ENCODE peak calls at places on chromosomes 12 and 14, in six cellular contexts. One of them, this sample, is unnamed.
A peak's percentile ranks its signal among the peaks of the same experiment; 100 is the strongest.

GRCh38 chr12:15494329-15495046 is 172.2 kb downstream of the PTPRO start:
- DNase-seq in Caco-2: no peak
- DNase-seq in breast epithelium: no peak
- DNase-seq in A673: no peak
- DNase-seq in H1: no peak
- DNase-seq in uterus: no peak
- DNase-seq in this sample: no peak

GRCh38 chr12:6696690-6697583 is 3.7 kb downstream of the PIANP start:
- DNase-seq in Caco-2: no peak
- DNase-seq in breast epithelium: no peak
- DNase-seq in A673: no peak
- DNase-seq in H1: no peak
- DNase-seq in uterus: no peak
- DNase-seq in this sample: no peak

GRCh38 chr12:2347137-2347843 is 294.5 kb downstream of the CACNA1C start:
- DNase-seq in Caco-2: no peak
- DNase-seq in breast epithelium: no peak
- DNase-seq in A673: no peak
- DNase-seq in H1: no peak
- DNase-seq in uterus: no peak
- DNase-seq in this sample: no peak

GRCh38 chr12:57844725-57845477 is 1.6 kb downstream of the CTDSP2 start:
- DNase-seq in Caco-2: peak; percentile 56
- DNase-seq in breast epithelium: peak; percentile 65
- DNase-seq in A673: no peak
- DNase-seq in H1: no peak
- DNase-seq in uterus: peak; percentile 84
- DNase-seq in this sample: peak; percentile 64

GRCh38 chr12:65948320-65949008 is 124.2 kb downstream of the HMGA2 start:
- DNase-seq in Caco-2: no peak
- DNase-seq in breast epithelium: peak; percentile 76
- DNase-seq in A673: peak; percentile 93
- DNase-seq in H1: no peak
- DNase-seq in uterus: peak; percentile 72
- DNase-seq in this sample: no peak

GRCh38 chr12:126554599-126554998 is 1489.4 kb downstream of the AACS start:
- DNase-seq in Caco-2: no peak
- DNase-seq in breast epithelium: no peak
- DNase-seq in A673: no peak
- DNase-seq in H1: no peak
- DNase-seq in uterus: no peak
- DNase-seq in this sample: no peak

GRCh38 chr14:23538785-23539184 is 12.8 kb downstream of the ZFHX2 start:
- DNase-seq in Caco-2: no peak
- DNase-seq in breast epithelium: no peak
- DNase-seq in A673: peak; percentile 31
- DNase-seq in H1: peak; percentile 65
- DNase-seq in uterus: peak; percentile 30
- DNase-seq in this sample: no peak

GRCh38 chr12:112979281-112979680 is 962 bp downstream of the OAS2 start:
- DNase-seq in Caco-2: no peak
- DNase-seq in breast epithelium: no peak
- DNase-seq in A673: no peak
- DNase-seq in H1: no peak
- DNase-seq in uterus: no peak
- DNase-seq in this sample: no peak

GRCh38 chr12:45259732-45260480 is 44.0 kb downstream of the ANO6 start:
- DNase-seq in Caco-2: peak; percentile 90
- DNase-seq in breast epithelium: no peak
- DNase-seq in A673: peak; percentile 79
- DNase-seq in H1: no peak
- DNase-seq in uterus: no peak
- DNase-seq in this sample: no peak

GRCh38 chr12:1282670-1283361 is 291.8 kb downstream of the ERC1 start:
- DNase-seq in Caco-2: no peak
- DNase-seq in breast epithelium: no peak
- DNase-seq in A673: peak; percentile 80
- DNase-seq in H1: no peak
- DNase-seq in uterus: peak; percentile 63
- DNase-seq in this sample: no peak

GRCh38 chr12:111429760-111430417 is 24.2 kb downstream of the SH2B3 start:
- DNase-seq in Caco-2: no peak
- DNase-seq in breast epithelium: no peak
- DNase-seq in A673: peak; percentile 45
- DNase-seq in H1: no peak
- DNase-seq in uterus: no peak
- DNase-seq in this sample: no peak

GRCh38 chr12:104971276-104971675 is 13.2 kb upstream of the SLC41A2 start:
- DNase-seq in Caco-2: no peak
- DNase-seq in breast epithelium: no peak
- DNase-seq in A673: no peak
- DNase-seq in H1: no peak
- DNase-seq in uterus: no peak
- DNase-seq in this sample: no peak

GRCh38 chr12:402127-402456 is 648 bp downstream of the CCDC77 start:
- DNase-seq in Caco-2: no peak
- DNase-seq in breast epithelium: no peak
- DNase-seq in A673: peak; percentile 62
- DNase-seq in H1: no peak
- DNase-seq in uterus: no peak
- DNase-seq in this sample: peak; percentile 42

GRCh38 chr12:89800435-89800834 is 91.8 kb upstream of the ATP2B1 start:
- DNase-seq in Caco-2: no peak
- DNase-seq in breast epithelium: no peak
- DNase-seq in A673: no peak
- DNase-seq in H1: no peak
- DNase-seq in uterus: no peak
- DNase-seq in this sample: peak; percentile 47

GRCh38 chr12:5593056-5593455 is 161.1 kb downstream of the NTF3 start:
- DNase-seq in Caco-2: no peak
- DNase-seq in breast epithelium: no peak
- DNase-seq in A673: no peak
- DNase-seq in H1: no peak
- DNase-seq in uterus: no peak
- DNase-seq in this sample: no peak

GRCh38 chr14:31449136-31449535 is 8.2 kb downstream of the DTD2 start:
- DNase-seq in Caco-2: no peak
- DNase-seq in breast epithelium: no peak
- DNase-seq in A673: no peak
- DNase-seq in H1: no peak
- DNase-seq in uterus: no peak
- DNase-seq in this sample: no peak

GRCh38 chr14:77406718-77407117 is 16.6 kb downstream of the NOXRED1 start:
- DNase-seq in Caco-2: no peak
- DNase-seq in breast epithelium: no peak
- DNase-seq in A673: no peak
- DNase-seq in H1: no peak
- DNase-seq in uterus: no peak
- DNase-seq in this sample: peak; percentile 8

GRCh38 chr14:100981808-100982207 is 78.3 kb upstream of the RTL1 start:
- DNase-seq in Caco-2: no peak
- DNase-seq in breast epithelium: no peak
- DNase-seq in A673: no peak
- DNase-seq in H1: no peak
- DNase-seq in uterus: no peak
- DNase-seq in this sample: no peak

GRCh38 chr12:53481957-53482586 is 17.2 kb downstream of the MAP3K12 start:
- DNase-seq in Caco-2: peak; percentile 38
- DNase-seq in breast epithelium: no peak
- DNase-seq in A673: peak; percentile 60
- DNase-seq in H1: no peak
- DNase-seq in uterus: no peak
- DNase-seq in this sample: no peak

DNA sequence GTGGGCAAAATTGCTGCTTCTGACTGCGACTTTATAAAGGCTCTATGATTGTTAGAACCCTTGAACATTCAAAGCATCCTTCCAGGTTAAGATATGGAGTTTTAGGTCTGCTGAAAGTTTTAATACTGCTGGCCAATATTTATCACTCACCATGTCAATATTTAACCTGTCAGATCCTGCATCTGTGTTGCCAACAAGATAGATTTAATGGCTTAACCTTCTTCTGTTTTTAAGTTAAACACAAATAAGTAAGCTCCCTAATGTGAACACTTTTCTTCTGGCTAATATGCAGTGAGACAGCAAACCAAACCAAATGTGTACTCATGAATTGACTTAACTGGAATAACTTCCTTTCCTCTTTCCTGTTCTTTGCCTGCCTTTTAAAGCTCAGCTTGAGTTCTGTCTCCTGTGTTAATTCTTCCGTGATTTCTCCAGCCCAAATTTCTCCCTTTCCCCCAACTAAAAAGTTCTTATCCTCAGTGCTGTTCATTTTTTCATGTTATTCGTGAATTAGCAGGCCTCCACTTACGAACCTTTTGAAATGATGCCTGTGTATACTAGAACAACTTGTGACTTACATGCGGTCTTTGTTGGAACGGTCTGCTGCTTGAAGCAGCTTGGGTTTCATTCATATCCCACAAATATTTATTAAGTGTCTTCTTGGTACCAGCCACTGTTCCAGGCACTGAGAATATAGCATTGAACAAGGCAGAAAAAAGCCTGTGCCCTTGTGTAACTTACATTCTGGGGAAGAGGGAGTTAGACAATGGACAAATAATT is 9.1 kb downstream of the FBXW8 start:
- DNase-seq in Caco-2: no peak
- DNase-seq in breast epithelium: no peak
- DNase-seq in A673: peak; percentile 52
- DNase-seq in H1: no peak
- DNase-seq in uterus: no peak
- DNase-seq in this sample: no peak
- H3K4me1 ChIP-seq in Caco-2: peaks cover 54% of the 10 kb centered on the region
- H3K4me1 ChIP-seq in breast epithelium: peaks cover 7% of the 10 kb centered on the region
- H3K4me1 ChIP-seq in A673: peaks cover 45% of the 10 kb centered on the region
- H3K4me1 ChIP-seq in H1: no peaks in the 10 kb centered on the region
- H3K4me1 ChIP-seq in uterus: no peaks in the 10 kb centered on the region
- H3K4me1 ChIP-seq in this sample: peaks cover 11% of the 10 kb centered on the region

GRCh38 chr12:42385341-42385841 is 59.4 kb downstream of the PPHLN1 start:
- DNase-seq in Caco-2: no peak
- DNase-seq in breast epithelium: no peak
- DNase-seq in A673: no peak
- DNase-seq in H1: no peak
- DNase-seq in uterus: no peak
- DNase-seq in this sample: no peak

GRCh38 chr12:42380733-42381132 is 54.8 kb downstream of the PPHLN1 start:
- DNase-seq in Caco-2: no peak
- DNase-seq in breast epithelium: no peak
- DNase-seq in A673: no peak
- DNase-seq in H1: no peak
- DNase-seq in uterus: no peak
- DNase-seq in this sample: no peak

GRCh38 chr12:42386310-42386709 is 60.3 kb downstream of the PPHLN1 start:
- DNase-seq in Caco-2: no peak
- DNase-seq in breast epithelium: no peak
- DNase-seq in A673: no peak
- DNase-seq in H1: no peak
- DNase-seq in uterus: no peak
- DNase-seq in this sample: no peak

DNA sequence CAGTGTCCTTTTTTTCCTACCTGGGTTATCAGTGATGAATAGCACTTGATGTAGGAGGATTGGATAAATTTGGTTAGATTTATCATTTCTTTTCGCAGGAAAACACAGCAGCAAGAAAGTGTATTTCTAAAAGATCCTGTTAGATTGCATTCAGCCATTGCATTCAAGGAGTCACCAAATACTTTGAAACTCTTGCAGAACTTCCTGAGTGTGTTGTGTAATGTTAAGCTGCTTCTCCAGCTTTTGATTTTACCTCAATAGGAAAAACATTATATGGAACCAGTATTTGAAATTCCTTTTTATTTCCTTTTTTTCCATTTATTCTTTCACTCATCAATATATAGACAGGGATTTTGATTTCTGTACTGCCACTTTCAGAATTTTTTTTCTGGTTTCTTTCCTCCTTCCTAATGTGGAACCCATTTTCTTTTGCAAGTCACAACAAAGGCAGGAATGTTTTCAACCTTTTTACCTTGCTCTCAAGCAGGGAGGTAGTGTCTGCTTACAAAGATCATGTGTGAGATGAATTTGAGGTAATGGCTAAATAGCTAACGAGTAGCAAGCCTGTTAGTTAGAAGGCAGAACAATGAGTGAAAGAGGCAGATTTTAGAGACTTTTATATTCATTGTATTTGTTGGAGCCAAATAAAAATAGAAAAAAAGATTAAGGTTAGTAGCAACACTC is 56.2 kb downstream of the PPHLN1 start:
- DNase-seq in Caco-2: no peak
- DNase-seq in breast epithelium: no peak
- DNase-seq in A673: no peak
- DNase-seq in H1: no peak
- DNase-seq in uterus: no peak
- DNase-seq in this sample: no peak
- H3K9me3 ChIP-seq in Caco-2: no peaks in the 10 kb centered on the region
- H3K9me3 ChIP-seq in breast epithelium: no peaks in the 10 kb centered on the region
- H3K9me3 ChIP-seq in A673: no peaks in the 10 kb centered on the region
- H3K9me3 ChIP-seq in H1: no peaks in the 10 kb centered on the region
- H3K9me3 ChIP-seq in uterus: no peaks in the 10 kb centered on the region
- H3K9me3 ChIP-seq in this sample: no peaks in the 10 kb centered on the region

DNA sequence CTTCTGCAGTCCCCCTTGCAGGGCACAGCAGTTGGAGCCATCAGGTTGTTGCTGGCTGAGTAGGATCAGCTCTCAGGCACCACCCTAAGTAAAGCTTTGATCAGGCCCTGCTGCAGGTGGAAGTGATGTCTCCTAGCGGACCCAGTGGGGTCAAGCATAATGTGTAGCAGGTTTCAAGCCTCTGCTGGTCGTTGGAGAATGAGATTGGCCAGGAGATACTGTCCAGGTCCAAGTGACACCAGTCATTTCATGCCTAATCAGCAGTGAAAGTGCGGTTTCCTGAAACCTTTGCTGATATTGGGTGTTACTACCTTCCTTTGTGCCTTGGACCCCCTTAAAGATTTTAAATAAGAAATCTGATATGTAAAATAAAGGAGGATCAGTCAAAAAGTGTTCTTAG is 72.6 kb downstream of the SUSD6 start:
- DNase-seq in Caco-2: no peak
- DNase-seq in breast epithelium: no peak
- DNase-seq in A673: no peak
- DNase-seq in H1: no peak
- DNase-seq in uterus: no peak
- DNase-seq in this sample: no peak
- H3K4me1 ChIP-seq in Caco-2: no peaks in the 10 kb centered on the region
- H3K4me1 ChIP-seq in breast epithelium: peaks cover 24% of the 10 kb centered on the region
- H3K4me1 ChIP-seq in A673: no peaks in the 10 kb centered on the region
- H3K4me1 ChIP-seq in H1: no peaks in the 10 kb centered on the region
- H3K4me1 ChIP-seq in uterus: peaks cover 6% of the 10 kb centered on the region
- H3K4me1 ChIP-seq in this sample: peaks cover 7% of the 10 kb centered on the region

DNA sequence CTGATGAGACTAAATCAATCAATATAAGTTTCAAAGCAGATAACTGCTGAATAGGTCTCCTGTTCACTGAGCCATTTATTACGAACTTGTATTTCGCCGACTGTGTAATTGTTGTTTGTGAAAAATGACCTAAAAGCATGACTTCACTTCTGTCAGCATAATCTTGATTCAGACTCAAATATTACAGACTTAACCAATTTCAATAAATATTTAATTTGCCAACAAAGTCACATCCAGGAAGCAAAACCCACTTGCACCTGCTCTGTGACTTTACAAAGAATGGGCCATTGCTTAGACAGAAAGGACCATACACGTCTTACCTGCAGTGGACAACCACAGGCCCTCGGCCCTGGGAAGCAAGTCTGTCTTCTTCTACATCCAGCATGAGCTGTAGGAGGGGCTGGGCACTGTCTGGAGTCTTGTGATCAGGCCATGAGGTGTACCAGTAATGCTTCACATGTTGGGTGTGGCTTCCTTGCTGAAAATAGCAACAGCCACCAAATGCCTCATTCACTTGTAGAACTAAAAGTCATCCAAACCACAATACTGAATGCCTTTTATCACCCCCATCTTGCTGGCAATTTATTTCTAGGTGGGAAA is 23.5 kb upstream of the PTPRB start:
- DNase-seq in Caco-2: no peak
- DNase-seq in breast epithelium: no peak
- DNase-seq in A673: no peak
- DNase-seq in H1: no peak
- DNase-seq in uterus: no peak
- DNase-seq in this sample: no peak
- H3K9me3 ChIP-seq in Caco-2: no peaks in the 10 kb centered on the region
- H3K9me3 ChIP-seq in breast epithelium: no peaks in the 10 kb centered on the region
- H3K9me3 ChIP-seq in A673: no peaks in the 10 kb centered on the region
- H3K9me3 ChIP-seq in H1: no peaks in the 10 kb centered on the region
- H3K9me3 ChIP-seq in uterus: no peaks in the 10 kb centered on the region
- H3K9me3 ChIP-seq in this sample: no peaks in the 10 kb centered on the region